ENCODE peak calls at places on chromosomes 5 and 9, in seven cellular contexts. K is body of pancreas, M is lower leg skin, A is tibial nerve, B is uterus, N is Peyer's patch, S is GM12891. H is an unnamed sample.

GRCh38 chr5:14032944-14033343 is 88.5 kb upstream of the DNAH5 start:
- DNase-seq in A (no peak), S (no peak), M (no peak), N (no peak), B (no peak), K (no peak), H (no peak)

GRCh38 chr5:58459276-58459859 is 518 bp downstream of the PLK2 start:
- DNase-seq in N (peak; percentile 38), B (peak; percentile 21), S (no peak), K (peak; percentile 47), M (peak; percentile 34), A (peak; percentile 25), H (peak; percentile 89)

GRCh38 chr9:130779153-130779855 is 55.8 kb upstream of the ABL1 start:
- DNase-seq in N (no peak), K (no peak), A (no peak), B (no peak), S (no peak), M (no peak), H (no peak)

GRCh38 chr5:36033050-36033449 is 33.6 kb downstream of the UGT3A2 start:
- DNase-seq in B (no peak), K (no peak), A (no peak), S (no peak), N (no peak), M (no peak), H (no peak)

GRCh38 chr9:104743377-104743985 is 4.0 kb upstream of the NIPSNAP3A start:
- DNase-seq in K (no peak), S (no peak), A (no peak), M (no peak), N (no peak), B (no peak), H (no peak)

GRCh38 chr9:22535780-22536179 is 89.2 kb downstream of the DMRTA1 start:
- DNase-seq in B (no peak), A (no peak), M (no peak), N (no peak), S (no peak), K (no peak), H (no peak)

GRCh38 chr9:126805546-126806262 is 864 bp downstream of the ZBTB43 start:
- DNase-seq in M (peak; percentile 71), N (peak; percentile 45), A (no peak), B (no peak), K (peak; percentile 63), S (peak; percentile 47), H (no peak)

GRCh38 chr5:54002183-54002770 is 308.1 kb downstream of the ARL15 start:
- DNase-seq in K (no peak), A (no peak), N (no peak), S (no peak), B (no peak), M (no peak), H (no peak)

GRCh38 chr9:22111871-22112247 is 102.8 kb upstream of the CDKN2B start:
- DNase-seq in S (no peak), N (no peak), M (no peak), A (no peak), K (no peak), B (no peak), H (no peak)

GRCh38 chr9:129317179-129318011 is 139.3 kb upstream of the IER5L start:
- DNase-seq in K (peak; percentile 38), B (peak; percentile 64), S (no peak), A (no peak), M (peak; percentile 7), N (no peak), H (peak; percentile 61)

GRCh38 chr5:180813418-180813817 is 10.8 kb upstream of the MGAT1 start:
- DNase-seq in S (no peak), B (no peak), M (no peak), N (no peak), K (no peak), A (no peak), H (no peak)

GRCh38 chr9:109452761-109453160 is 45.3 kb downstream of the PTPN3 start:
- DNase-seq in K (no peak), N (no peak), B (no peak), A (no peak), S (no peak), M (no peak), H (no peak)

GRCh38 chr9:91782711-91783214 is 167.3 kb downstream of the ROR2 start:
- DNase-seq in S (no peak), N (no peak), B (no peak), K (no peak), M (no peak), A (no peak), H (no peak)

DNA sequence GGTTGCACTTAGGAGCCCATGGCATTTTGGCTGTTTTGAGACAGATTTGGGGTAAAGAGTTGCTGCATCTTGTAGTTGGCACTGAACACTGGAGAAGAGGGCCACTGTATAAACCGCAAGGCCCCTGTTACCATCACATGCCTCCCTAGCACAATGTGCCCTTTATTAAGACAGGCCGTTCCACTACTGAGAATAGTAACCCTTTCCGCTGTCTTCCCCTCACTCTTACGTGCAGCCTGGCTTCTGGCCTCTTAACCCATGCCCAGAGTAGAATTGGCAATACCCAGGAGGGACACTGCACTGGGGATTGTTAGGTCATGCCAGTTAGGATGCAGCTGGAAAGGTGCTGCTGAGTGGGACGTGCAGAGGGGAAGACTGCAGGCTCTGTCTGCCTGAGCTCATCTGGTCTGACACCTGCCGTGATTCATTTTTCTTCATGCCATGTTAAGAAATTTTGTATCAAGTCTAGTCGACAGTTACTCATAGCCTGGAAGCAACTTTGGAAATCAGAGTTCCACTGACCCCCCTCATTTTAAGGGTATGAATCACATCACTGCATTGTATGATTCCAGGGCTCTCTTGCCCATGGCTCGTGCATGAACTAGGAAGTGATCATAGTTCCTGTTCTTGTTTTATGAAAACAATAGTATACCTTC is 146.9 kb upstream of the DMRT1 start:
- DNase-seq in S (no peak), A (no peak), N (no peak), M (no peak), K (no peak), B (peak; percentile 34), H (no peak)
- TF ChIP-seq POLR2A in S (no peak), A (no peak), N (no peak), M (no peak), K (no peak), B (no peak), H (no peak)

GRCh38 chr5:178854284-178854683 is 5.5 kb upstream of the ZNF354B start:
- DNase-seq in A (no peak), S (no peak), M (no peak), B (no peak), K (no peak), N (no peak), H (no peak)

GRCh38 chr5:178861627-178862026 is 1.9 kb downstream of the ZNF354B start:
- DNase-seq in A (no peak), M (no peak), N (no peak), K (no peak), S (no peak), B (no peak), H (no peak)

DNA sequence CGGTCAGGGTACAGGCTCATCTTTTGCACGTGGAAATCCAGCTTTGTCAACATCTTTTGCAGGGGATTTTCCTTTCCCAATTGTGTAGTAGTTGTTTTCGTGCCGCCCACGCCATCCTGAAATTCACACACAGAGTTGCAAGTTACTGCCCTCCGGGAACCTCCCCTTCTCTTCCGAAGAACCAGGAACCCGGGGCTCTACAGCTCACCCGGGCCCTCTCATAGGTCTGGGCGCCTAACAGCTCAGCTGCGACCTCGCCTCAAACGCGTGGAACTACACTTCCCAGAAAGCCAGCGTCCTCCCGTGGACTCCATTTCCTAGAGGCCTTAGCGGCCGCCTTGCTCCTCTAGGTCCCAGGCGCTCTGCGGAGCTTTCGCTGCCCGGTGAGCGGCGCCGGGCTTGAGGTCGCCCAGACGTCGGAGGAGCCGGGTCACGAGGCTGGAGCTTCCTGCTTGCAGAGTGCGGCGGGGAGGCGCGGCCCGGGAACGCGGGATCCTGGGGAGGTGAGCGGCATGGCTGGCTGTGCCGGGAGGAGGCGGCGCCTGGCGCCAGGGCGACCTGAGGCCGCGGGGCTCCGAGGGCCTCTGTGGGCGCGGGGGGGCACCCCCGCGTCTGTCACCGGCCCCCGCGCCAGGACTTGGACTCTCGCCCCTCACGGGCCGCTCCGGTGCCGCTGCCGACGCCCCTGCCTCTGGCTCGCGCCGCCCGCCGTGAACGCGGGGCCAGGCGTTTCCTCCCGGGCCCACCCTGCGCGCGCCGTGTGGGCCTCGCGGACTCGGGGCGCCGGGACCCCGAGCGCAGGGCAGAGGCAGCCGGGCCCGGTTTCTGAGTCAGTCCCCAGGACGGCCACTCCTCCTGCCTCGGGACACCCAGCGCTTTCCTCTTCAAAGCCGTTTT is at the start of gene ZNF354B:
- DNase-seq in B (peak; percentile 88), K (peak; percentile 92), A (peak; percentile 80), M (peak; percentile 90), N (peak; percentile 87), S (peak; percentile 76), H (peak; percentile 97)
- TF ChIP-seq POLR2A in B (peak; percentile 65), K (peak; percentile 59), A (no peak), M (no peak), N (peak; percentile 37), S (no peak), H (no peak)

GRCh38 chr5:39076101-39076756 is 2.0 kb upstream of the RICTOR start:
- DNase-seq in S (no peak), A (no peak), N (no peak), K (no peak), B (no peak), M (no peak), H (no peak)

GRCh38 chr5:39072915-39073758 is 1.1 kb downstream of the RICTOR start:
- DNase-seq in K (peak; percentile 35), S (peak; percentile 35), N (peak; percentile 70), B (no peak), M (peak; percentile 32), A (peak; percentile 18), H (peak; percentile 65)

GRCh38 chr5:39076757-39077475 is 2.7 kb upstream of the RICTOR start:
- DNase-seq in A (no peak), K (no peak), B (no peak), N (no peak), S (no peak), M (no peak), H (no peak)

GRCh38 chr5:39073759-39074008 is 515 bp downstream of the RICTOR start:
- DNase-seq in K (no peak), N (no peak), M (no peak), A (no peak), B (no peak), S (peak; percentile 34), H (peak; percentile 32)

GRCh38 chr5:39074009-39074886 is at the start of gene RICTOR:
- DNase-seq in A (peak; percentile 85), N (peak; percentile 90), B (peak; percentile 92), S (peak; percentile 74), M (peak; percentile 81), K (peak; percentile 85), H (peak; percentile 98)
- TF ChIP-seq POLR2A in A (peak; percentile 44), N (no peak), B (peak; percentile 83), S (peak; percentile 79), M (no peak), K (peak; percentile 48), H (no peak)

GRCh38 chr5:6483880-6484382 is 35.3 kb downstream of the UBE2QL1 start:
- DNase-seq in S (peak; percentile 66), A (no peak), M (no peak), B (no peak), K (no peak), N (no peak), H (no peak)
- TF ChIP-seq POLR2A in S (no peak), A (no peak), M (no peak), B (no peak), K (no peak), N (no peak), H (no peak)

DNA sequence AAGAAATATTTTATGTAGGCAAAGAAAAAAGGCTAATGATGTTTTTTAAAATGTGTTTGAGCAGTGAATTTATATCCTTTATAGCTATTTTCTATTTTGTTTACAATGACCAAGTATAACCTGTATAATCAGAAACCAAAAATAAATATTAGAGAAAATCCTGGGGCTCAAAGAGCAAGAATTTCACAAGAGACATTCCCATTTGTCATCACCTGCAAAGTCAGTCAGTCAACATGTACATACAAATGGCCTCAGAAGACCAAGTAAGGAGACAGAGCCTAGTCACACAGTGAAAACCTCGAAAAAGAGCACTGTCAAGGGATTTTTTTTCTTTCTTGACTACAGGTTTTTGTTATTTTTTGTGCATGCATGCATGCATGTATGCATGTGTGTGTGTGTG is 231.4 kb downstream of the GLIS3 start:
- DNase-seq in B (no peak), K (no peak), A (no peak), M (no peak), S (no peak), N (no peak), H (no peak)
- TF ChIP-seq POLR2A in B (no peak), K (no peak), A (no peak), M (no peak), S (no peak), N (no peak), H (no peak)